ENCODE peak calls at places on chromosome X, in ten cellular contexts. T, E, P, L, F, H, I, S, D and V are unnamed samples.

GRCh38 chrX:149274516-149275105 is 230.5 kb downstream of the IDS start:
- DNase-seq in T (no peak), E (no peak), P (no peak), L (no peak), F (no peak), H (no peak), I (no peak), S (no peak), D (no peak), V (no peak)

GRCh38 chrX:6440647-6441046 is 94.3 kb downstream of the VCX3A start:
- DNase-seq in T (no peak), E (no peak), P (no peak), L (no peak), F (no peak), H (no peak), I (no peak), S (no peak), D (no peak), V (no peak)

GRCh38 chrX:25344191-25344936 is 328.6 kb upstream of the ARX start:
- DNase-seq in T (no peak), E (no peak), P (no peak), L (peak; percentile 72), F (no peak), H (no peak), I (no peak), S (no peak), D (peak; percentile 34), V (no peak)

GRCh38 chrX:45322382-45322781 is 121.7 kb upstream of the DIPK2B start:
- DNase-seq in T (no peak), E (no peak), P (no peak), L (no peak), F (no peak), H (peak; percentile 71), I (no peak), S (peak; percentile 54), D (no peak), V (no peak)

GRCh38 chrX:150834695-150835094 is 63.8 kb downstream of the CD99L2 start:
- DNase-seq in T (no peak), E (no peak), P (no peak), L (no peak), F (no peak), H (no peak), I (no peak), S (no peak), D (no peak), V (no peak)

GRCh38 chrX:19628006-19628575 is 112.8 kb upstream of the MAP3K15 start:
- DNase-seq in T (no peak), E (no peak), P (no peak), L (no peak), F (no peak), H (no peak), I (no peak), S (no peak), D (no peak), V (no peak)

GRCh38 chrX:1551959-1552546 is 15.1 kb upstream of the P2RY8 start:
- DNase-seq in T (no peak), E (no peak), P (no peak), L (no peak), F (no peak), H (no peak), I (no peak), S (no peak), D (no peak), V (no peak)

GRCh38 chrX:20913760-20914159 is 460.5 kb upstream of the CNKSR2 start:
- DNase-seq in T (no peak), E (no peak), P (no peak), L (no peak), F (no peak), H (no peak), I (no peak), S (peak; percentile 43), D (no peak), V (no peak)

GRCh38 chrX:73028876-73029275 is 26.1 kb downstream of the PABPC1L2B start:
- DNase-seq in T (no peak), E (no peak), P (no peak), L (no peak), F (no peak), H (no peak), I (no peak), S (no peak), D (no peak), V (no peak)

GRCh38 chrX:41596586-41596985 is 92.2 kb upstream of the GPR34 start:
- DNase-seq in T (no peak), E (no peak), P (no peak), L (no peak), F (peak; percentile 2), H (no peak), I (no peak), S (no peak), D (no peak), V (no peak)

GRCh38 chrX:39693298-39693697 is 404.5 kb downstream of the BCOR start:
- DNase-seq in T (no peak), E (no peak), P (no peak), L (no peak), F (no peak), H (no peak), I (no peak), S (peak; percentile 22), D (no peak), V (no peak)

GRCh38 chrX:19303216-19303880 is 40.4 kb upstream of the PDHA1 start:
- DNase-seq in T (peak; percentile 66), E (no peak), P (no peak), L (no peak), F (no peak), H (no peak), I (no peak), S (peak; percentile 9), D (no peak), V (no peak)

GRCh38 chrX:45769919-45770582 is 569.4 kb upstream of the DIPK2B start:
- DNase-seq in T (no peak), E (no peak), P (no peak), L (no peak), F (peak; percentile 24), H (peak; percentile 73), I (no peak), S (peak; percentile 73), D (no peak), V (no peak)

GRCh38 chrX:55142206-55142918 is 53.5 kb downstream of the PAGE2 start:
- DNase-seq in T (no peak), E (no peak), P (no peak), L (no peak), F (no peak), H (no peak), I (no peak), S (no peak), D (no peak), V (no peak)

GRCh38 chrX:45274576-45274975 is 73.9 kb upstream of the DIPK2B start:
- DNase-seq in T (no peak), E (no peak), P (no peak), L (no peak), F (no peak), H (no peak), I (no peak), S (no peak), D (no peak), V (no peak)

GRCh38 chrX:67604979-67605703 is 61.3 kb downstream of the AR start:
- DNase-seq in T (no peak), E (no peak), P (no peak), L (no peak), F (no peak), H (peak; percentile 81), I (no peak), S (peak; percentile 23), D (no peak), V (no peak)

GRCh38 chrX:44431206-44431605 is 87.7 kb upstream of the EFHC2 start:
- DNase-seq in T (no peak), E (no peak), P (no peak), L (no peak), F (no peak), H (no peak), I (no peak), S (no peak), D (no peak), V (no peak)

GRCh38 chrX:131068945-131069719 is 11.0 kb downstream of the ARHGAP36 start:
- DNase-seq in T (no peak), E (no peak), P (no peak), L (peak; percentile 18), F (peak; percentile 28), H (no peak), I (no peak), S (peak; percentile 91), D (peak; percentile 84), V (no peak)

GRCh38 chrX:70454441-70455365 is 10.1 kb downstream of the DLG3 start:
- DNase-seq in T (peak; percentile 91), E (peak; percentile 51), P (peak; percentile 7), L (peak; percentile 97), F (peak; percentile 52), H (peak; percentile 39), I (no peak), S (peak; percentile 99), D (peak; percentile 87), V (peak; percentile 64)

GRCh38 chrX:110425222-110425621 is 66.6 kb downstream of the RTL9 start:
- DNase-seq in T (no peak), E (no peak), P (no peak), L (peak; percentile 36), F (no peak), H (no peak), I (no peak), S (no peak), D (no peak), V (no peak)

GRCh38 chrX:12570859-12571501 is 220.2 kb upstream of the PRPS2 start:
- DNase-seq in T (no peak), E (no peak), P (no peak), L (no peak), F (no peak), H (no peak), I (no peak), S (peak; percentile 42), D (no peak), V (no peak)

GRCh38 chrX:113929004-113929403 is 654.9 kb upstream of the HTR2C start:
- DNase-seq in T (no peak), E (no peak), P (no peak), L (no peak), F (no peak), H (peak; percentile 5), I (no peak), S (peak; percentile 83), D (peak; percentile 22), V (no peak)

GRCh38 chrX:40864972-40865371 is 129.6 kb upstream of the MED14 start:
- DNase-seq in T (no peak), E (no peak), P (no peak), L (no peak), F (no peak), H (no peak), I (no peak), S (no peak), D (no peak), V (no peak)